ENCODE peak calls at places on chromosomes 4 and X, in six cellular contexts. X is CD8-positive, alpha-beta T cell; F is transverse colon; V is aorta; S is mammary epithelial cell; Q is GM23248. H is an unnamed sample.

GRCh38 chr4:48780867-48781219 is 764 bp upstream of the FRYL start:
- DNase-seq in X (peak; percentile 49), F (peak; percentile 60), V (no peak), S (no peak), Q (peak; percentile 70), H (peak; percentile 19)

GRCh38 chr4:144584428-144584827 is 61.5 kb upstream of the HHIP start:
- DNase-seq in X (no peak), F (no peak), V (no peak), S (no peak), Q (no peak), H (no peak)

GRCh38 chrX:18228069-18228468 is 7.4 kb upstream of the BEND2 start:
- DNase-seq in X (no peak), F (no peak), V (no peak), S (no peak), Q (no peak), H (no peak)

GRCh38 chrX:134737061-134737460 is 78.8 kb upstream of the PLAC1 start:
- DNase-seq in X (no peak), F (no peak), V (no peak), S (no peak), Q (peak; percentile 56), H (no peak)

GRCh38 chr4:56656346-56656643 is 24.8 kb downstream of the HOPX start:
- DNase-seq in X (peak; percentile 75), F (peak; percentile 49), V (peak; percentile 71), S (no peak), Q (no peak), H (no peak)

GRCh38 chrX:140765043-140765784 is 55.7 kb downstream of the LINC00632 start:
- DNase-seq in X (no peak), F (no peak), V (no peak), S (no peak), Q (peak; percentile 70), H (no peak)

GRCh38 chr4:8560265-8561047 is 19.7 kb upstream of the GPR78 start:
- DNase-seq in X (no peak), F (no peak), V (peak; percentile 57), S (no peak), Q (peak; percentile 24), H (peak; percentile 55)

GRCh38 chr4:90545380-90545779 is 418.2 kb downstream of the CCSER1 start:
- DNase-seq in X (no peak), F (no peak), V (no peak), S (no peak), Q (no peak), H (no peak)

GRCh38 chrX:13120017-13120416 is 75.6 kb upstream of the FAM9C start:
- DNase-seq in X (no peak), F (peak; percentile 30), V (no peak), S (no peak), Q (peak; percentile 39), H (peak; percentile 21)

GRCh38 chr4:147096667-147097604 is 151.3 kb upstream of the TTC29 start:
- DNase-seq in X (no peak), F (no peak), V (no peak), S (peak; percentile 31), Q (peak; percentile 70), H (peak; percentile 36)

GRCh38 chr4:6688879-6689505 is 4.7 kb upstream of the S100P start:
- DNase-seq in X (peak; percentile 86), F (peak; percentile 55), V (no peak), S (peak; percentile 93), Q (peak; percentile 94), H (peak; percentile 98)

GRCh38 chrX:49919617-49920016 is 2.8 kb upstream of the CLCN5 start:
- DNase-seq in X (peak; percentile 54), F (peak; percentile 22), V (no peak), S (no peak), Q (peak; percentile 35), H (no peak)

GRCh38 chr4:67576538-67576937 is 18.0 kb downstream of the STAP1 start:
- DNase-seq in X (no peak), F (no peak), V (no peak), S (no peak), Q (no peak), H (no peak)

GRCh38 chrX:63686878-63687714 is 97.9 kb downstream of the ARHGEF9 start:
- DNase-seq in X (no peak), F (no peak), V (no peak), S (peak; percentile 41), Q (peak; percentile 68), H (no peak)

GRCh38 chr4:83548151-83548905 is 12.4 kb downstream of the GPAT3 start:
- DNase-seq in X (peak; percentile 67), F (peak; percentile 86), V (peak; percentile 83), S (peak; percentile 99), Q (peak; percentile 98), H (peak; percentile 94)

GRCh38 chr4:15755321-15755750 is 22.8 kb upstream of the CD38 start:
- DNase-seq in X (no peak), F (no peak), V (no peak), S (peak; percentile 69), Q (peak; percentile 72), H (peak; percentile 59)

GRCh38 chr4:186039697-186040096 is 29.3 kb upstream of the TLR3 start:
- DNase-seq in X (no peak), F (no peak), V (no peak), S (no peak), Q (no peak), H (no peak)

GRCh38 chr4:16802044-16802443 is 96.4 kb downstream of the LDB2 start:
- DNase-seq in X (no peak), F (no peak), V (no peak), S (no peak), Q (no peak), H (no peak)

GRCh38 chrX:71650333-71650969 is 16.9 kb upstream of the LOC101059915 start:
- DNase-seq in X (peak; percentile 62), F (peak; percentile 34), V (no peak), S (no peak), Q (no peak), H (no peak)

GRCh38 chr4:21845663-21846062 is 102.9 kb downstream of the KCNIP4 start:
- DNase-seq in X (no peak), F (no peak), V (no peak), S (no peak), Q (peak; percentile 74), H (no peak)

GRCh38 chrX:57977992-57978391 is 67.7 kb upstream of the ZXDA start:
- DNase-seq in X (no peak), F (no peak), V (no peak), S (no peak), Q (no peak), H (no peak)

GRCh38 chr4:88605744-88606143 is 13.5 kb downstream of the HERC3 start:
- DNase-seq in X (no peak), F (peak; percentile 16), V (no peak), S (no peak), Q (no peak), H (no peak)

GRCh38 chr4:81405900-81406401 is 65.8 kb downstream of the RASGEF1B start:
- DNase-seq in X (no peak), F (peak; percentile 20), V (no peak), S (peak; percentile 59), Q (peak; percentile 89), H (peak; percentile 52)

GRCh38 chr4:81409836-81410235 is 61.9 kb downstream of the RASGEF1B start:
- DNase-seq in X (no peak), F (no peak), V (no peak), S (no peak), Q (no peak), H (no peak)

GRCh38 chr4:81410695-81411094 is 61.0 kb downstream of the RASGEF1B start:
- DNase-seq in X (no peak), F (no peak), V (no peak), S (no peak), Q (no peak), H (no peak)

GRCh38 chr4:81407726-81408125 is 64.0 kb downstream of the RASGEF1B start:
- DNase-seq in X (no peak), F (no peak), V (no peak), S (peak; percentile 57), Q (no peak), H (no peak)

GRCh38 chr4:81408341-81408740 is 63.4 kb downstream of the RASGEF1B start:
- DNase-seq in X (no peak), F (no peak), V (no peak), S (no peak), Q (no peak), H (no peak)
- H3K4me1 ChIP-seq in X (no peaks in the 10 kb centered on the region), F (peaks cover 6% of the 10 kb centered on the region), V (no peaks in the 10 kb centered on the region), S (no peaks in the 10 kb centered on the region), Q (no peaks in the 10 kb centered on the region), H (no peaks in the 10 kb centered on the region)

DNA sequence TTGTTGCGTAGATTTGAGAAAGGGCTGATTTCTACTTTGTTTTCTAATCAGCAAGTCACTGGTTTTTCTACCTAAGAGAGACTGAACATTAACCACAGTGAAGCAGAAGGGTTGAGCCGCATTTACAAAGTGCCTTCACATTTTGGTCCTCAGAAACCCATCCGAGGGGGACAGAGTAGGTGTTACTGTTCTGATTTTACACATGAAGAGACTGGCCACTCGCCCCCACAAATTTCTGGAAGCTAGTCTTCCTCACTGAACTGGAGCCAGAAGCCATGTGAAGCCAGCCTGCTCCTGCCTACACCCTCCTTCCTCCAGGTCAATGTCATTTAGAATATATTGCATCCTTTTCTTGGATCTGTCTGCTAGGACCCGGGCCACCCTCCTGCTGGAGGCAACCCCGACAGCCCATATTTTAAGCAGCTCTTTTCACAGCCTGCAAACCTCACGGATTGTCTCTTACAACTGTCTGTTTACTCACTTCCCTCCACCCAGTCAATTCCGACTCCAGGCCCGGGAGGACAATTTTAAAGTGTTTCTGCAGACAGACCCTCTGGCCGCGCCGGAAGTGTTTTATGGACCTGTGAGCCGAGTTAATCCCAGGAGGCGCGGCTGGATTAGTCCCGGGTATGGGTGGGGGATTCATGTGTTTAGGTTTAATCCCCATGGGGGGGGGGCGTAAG is 73.2 kb upstream of the BCOR start:
- DNase-seq in X (peak; percentile 55), F (no peak), V (no peak), S (no peak), Q (peak; percentile 29), H (no peak)
- H3K4me1 ChIP-seq in X (peaks cover 48% of the 10 kb centered on the region), F (peaks cover 55% of the 10 kb centered on the region), V (no peaks in the 10 kb centered on the region), S (peaks cover 14% of the 10 kb centered on the region), Q (peaks cover 21% of the 10 kb centered on the region), H (peaks cover 6% of the 10 kb centered on the region)

DNA sequence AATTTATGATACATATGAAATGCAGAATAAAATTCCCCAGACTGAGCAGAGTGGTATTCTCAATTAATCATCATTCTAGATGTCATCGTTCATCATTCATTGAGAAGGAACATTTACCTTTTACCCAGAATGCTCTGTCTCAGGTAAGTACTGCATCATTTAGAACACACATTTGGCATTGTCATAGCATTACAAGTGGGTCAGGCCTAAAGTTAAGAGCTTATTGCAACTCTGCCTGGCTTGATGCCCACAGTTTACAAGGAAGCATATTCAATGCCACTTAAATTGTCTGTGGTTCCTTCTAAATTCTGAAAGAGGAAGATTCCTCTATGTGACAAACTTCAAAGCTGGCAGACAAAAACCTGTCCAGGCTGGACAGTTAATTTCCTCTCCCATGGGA is 87.3 kb downstream of the CAMK2D start:
- DNase-seq in X (no peak), F (peak; percentile 23), V (no peak), S (no peak), Q (peak; percentile 10), H (no peak)
- H3K4me1 ChIP-seq in X (peaks cover 23% of the 10 kb centered on the region), F (peaks cover 39% of the 10 kb centered on the region), V (no peaks in the 10 kb centered on the region), S (peaks cover 15% of the 10 kb centered on the region), Q (peaks cover 31% of the 10 kb centered on the region), H (no peaks in the 10 kb centered on the region)

DNA sequence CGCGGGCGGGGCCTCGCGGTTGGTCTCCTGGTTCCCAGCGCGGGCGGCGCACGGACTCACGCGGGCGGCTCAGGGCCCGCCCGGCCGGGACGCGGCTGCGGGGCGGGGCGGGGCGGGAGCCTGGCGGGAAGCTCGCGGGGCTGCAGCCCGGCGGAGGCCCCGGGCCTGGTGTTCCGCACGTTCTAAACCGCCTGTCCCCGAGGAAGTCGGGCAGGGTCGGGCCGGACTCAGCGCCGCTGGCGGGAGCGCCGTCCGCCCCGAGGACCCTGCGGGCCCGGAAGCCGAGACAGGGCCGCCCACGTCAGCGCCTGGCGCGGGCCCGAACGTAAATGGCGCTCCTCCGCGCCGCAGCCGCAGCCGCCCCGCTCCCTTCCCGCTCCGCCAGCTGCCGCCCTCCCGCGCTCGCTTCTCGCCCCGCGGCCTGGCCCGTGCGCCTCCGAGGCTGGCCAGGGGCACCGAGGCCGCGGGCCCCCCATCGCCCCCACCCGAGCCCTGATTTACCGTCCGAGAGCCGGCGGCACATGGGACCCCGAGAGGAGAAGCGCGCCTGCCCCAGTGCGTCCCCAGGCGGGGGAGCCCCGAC is 309 bp upstream of the CTBP1 start:
- DNase-seq in X (peak; percentile 91), F (peak; percentile 89), V (peak; percentile 95), S (peak; percentile 81), Q (peak; percentile 97), H (peak; percentile 81)
- H3K4me1 ChIP-seq in X (peaks cover 72% of the 10 kb centered on the region), F (peaks cover 45% of the 10 kb centered on the region), V (peaks cover 3% of the 10 kb centered on the region), S (peaks cover 32% of the 10 kb centered on the region), Q (peaks cover 13% of the 10 kb centered on the region), H (peaks cover 24% of the 10 kb centered on the region)

H was measured in PC-9.